ENCODE peak calls at places on chromosomes 4 and X, in four cellular contexts. Z, W, M and F are unnamed samples.

GRCh38 chr4:721261-722171 is 15.9 kb downstream of the PCGF3 start:
- DNase-seq in W (no peak), Z (no peak), M (no peak), F (no peak)

GRCh38 chrX:8319359-8319758 is 145.3 kb upstream of the VCX3B start:
- DNase-seq in W (peak; percentile 10), M (no peak), Z (no peak), F (no peak)

GRCh38 chr4:113951263-113951662 is 28.2 kb downstream of the ARSJ start:
- DNase-seq in Z (no peak), W (no peak), M (no peak), F (no peak)

GRCh38 chr4:15753786-15754185 is 24.3 kb upstream of the CD38 start:
- DNase-seq in W (no peak), M (no peak), Z (no peak), F (no peak)

GRCh38 chr4:149160370-149160769 is 655.3 kb downstream of the IQCM start:
- DNase-seq in M (no peak), Z (no peak), W (no peak), F (no peak)

GRCh38 chr4:7960790-7961655 is 21.4 kb upstream of the AFAP1 start:
- DNase-seq in W (no peak), Z (no peak), M (no peak), F (peak; percentile 80)

GRCh38 chr4:41213563-41214157 is 682 bp downstream of the APBB2 start:
- DNase-seq in M (no peak), Z (no peak), W (peak; percentile 50), F (no peak)

GRCh38 chrX:153933751-153934472 is 925 bp downstream of the NAA10 start:
- DNase-seq in M (no peak), Z (no peak), W (no peak), F (no peak)

GRCh38 chr4:10096201-10096975 is 20.2 kb downstream of the WDR1 start:
- DNase-seq in M (no peak), Z (no peak), W (no peak), F (peak; percentile 47)

GRCh38 chr4:156238171-156238570 is 284.5 kb upstream of the CTSO start:
- DNase-seq in Z (no peak), M (no peak), W (no peak), F (no peak)

GRCh38 chr4:106201373-106201772 is 114.6 kb downstream of the TBCK start:
- DNase-seq in Z (peak; percentile 7), W (no peak), M (no peak), F (no peak)

GRCh38 chr4:167606551-167606950 is 372.3 kb upstream of the SPOCK3 start:
- DNase-seq in Z (no peak), W (no peak), M (no peak), F (no peak)

GRCh38 chrX:9911479-9911878 is 55.7 kb upstream of the CLDN34 start:
- DNase-seq in W (no peak), Z (no peak), M (no peak), F (no peak)

GRCh38 chr4:27985522-27985921 is 1124.9 kb downstream of the STIM2 start:
- DNase-seq in Z (no peak), W (no peak), M (no peak), F (no peak)

GRCh38 chr4:6107114-6107791 is 89.0 kb upstream of the C4orf50 start:
- DNase-seq in W (no peak), Z (no peak), M (no peak), F (no peak)

GRCh38 chrX:11386001-11386523 is 92.8 kb downstream of the AMELX start:
- DNase-seq in Z (no peak), W (no peak), M (no peak), F (no peak)

GRCh38 chr4:7218686-7219085 is 26.3 kb downstream of the SORCS2 start:
- DNase-seq in M (no peak), W (no peak), Z (no peak), F (no peak)

GRCh38 chr4:81180916-81181315 is 34.1 kb downstream of the PRKG2 start:
- DNase-seq in W (no peak), M (no peak), Z (no peak), F (no peak)

GRCh38 chr4:1052231-1052671 is 40.8 kb downstream of the FGFRL1 start:
- DNase-seq in W (no peak), Z (no peak), M (no peak), F (no peak)

GRCh38 chrX:44937606-44938005 is 64.6 kb downstream of the KDM6A start:
- DNase-seq in W (no peak), M (no peak), Z (no peak), F (no peak)

GRCh38 chr4:85114526-85114925 is 148.0 kb upstream of the WDFY3 start:
- DNase-seq in Z (no peak), W (no peak), M (no peak), F (no peak)

GRCh38 chr4:158873795-158874359 is 105.1 kb downstream of the FNIP2 start:
- DNase-seq in M (no peak), W (no peak), Z (peak; percentile 5), F (peak; percentile 17)

GRCh38 chr4:11765849-11766453 is 337.3 kb upstream of the HS3ST1 start:
- DNase-seq in Z (peak; percentile 15), M (peak; percentile 17), W (peak; percentile 12), F (peak; percentile 0)

GRCh38 chr4:106287353-106287969 is 28.5 kb downstream of the TBCK start:
- DNase-seq in Z (peak; percentile 97), W (no peak), M (no peak), F (peak; percentile 1)

GRCh38 chrX:44975666-44976263 is 102.8 kb downstream of the KDM6A start:
- DNase-seq in M (no peak), Z (peak; percentile 50), W (no peak), F (no peak)

GRCh38 chr4:116016201-116016600 is 902.8 kb upstream of the NDST4 start:
- DNase-seq in M (no peak), W (no peak), Z (no peak), F (no peak)
- TF ChIP-seq JUN in M (no peak), W (no peak), Z (no peak), F (no peak)

DNA sequence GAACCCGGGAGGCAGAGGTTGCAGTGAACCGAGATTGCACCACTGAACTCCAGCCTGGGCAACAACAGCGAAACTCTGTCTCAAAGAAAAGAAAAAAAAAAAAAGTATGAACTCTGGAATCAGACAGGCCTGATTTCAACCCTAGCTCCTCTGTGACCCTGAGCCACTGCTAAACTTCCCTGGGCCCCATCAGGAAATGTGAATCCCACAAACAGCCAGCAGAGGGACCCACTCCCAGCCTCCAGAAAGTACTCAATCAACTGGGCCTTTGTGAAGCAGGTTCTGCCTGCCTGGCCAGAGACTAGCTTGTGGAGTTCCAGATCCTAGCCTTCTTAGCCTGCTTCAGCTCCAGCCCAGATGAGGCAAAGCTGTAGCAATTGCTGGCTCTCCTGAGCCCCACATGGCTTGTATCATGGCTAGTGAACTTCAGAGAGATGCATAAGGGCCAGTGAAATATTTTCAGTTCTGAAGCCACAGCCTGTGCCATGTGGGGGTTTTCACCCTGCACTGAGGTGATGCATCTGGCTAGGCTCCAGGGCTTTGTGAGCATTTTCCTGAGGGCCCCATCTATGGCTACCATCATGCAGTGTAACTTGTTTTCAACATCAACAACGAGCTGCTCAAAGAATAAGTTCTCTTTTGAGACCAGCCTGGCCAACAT is 7.2 kb upstream of the IDS start:
- DNase-seq in Z (peak; percentile 49), M (no peak), W (peak; percentile 48), F (peak; percentile 46)
- TF ChIP-seq JUN in Z (no peak), M (no peak), W (no peak), F (no peak)

DNA sequence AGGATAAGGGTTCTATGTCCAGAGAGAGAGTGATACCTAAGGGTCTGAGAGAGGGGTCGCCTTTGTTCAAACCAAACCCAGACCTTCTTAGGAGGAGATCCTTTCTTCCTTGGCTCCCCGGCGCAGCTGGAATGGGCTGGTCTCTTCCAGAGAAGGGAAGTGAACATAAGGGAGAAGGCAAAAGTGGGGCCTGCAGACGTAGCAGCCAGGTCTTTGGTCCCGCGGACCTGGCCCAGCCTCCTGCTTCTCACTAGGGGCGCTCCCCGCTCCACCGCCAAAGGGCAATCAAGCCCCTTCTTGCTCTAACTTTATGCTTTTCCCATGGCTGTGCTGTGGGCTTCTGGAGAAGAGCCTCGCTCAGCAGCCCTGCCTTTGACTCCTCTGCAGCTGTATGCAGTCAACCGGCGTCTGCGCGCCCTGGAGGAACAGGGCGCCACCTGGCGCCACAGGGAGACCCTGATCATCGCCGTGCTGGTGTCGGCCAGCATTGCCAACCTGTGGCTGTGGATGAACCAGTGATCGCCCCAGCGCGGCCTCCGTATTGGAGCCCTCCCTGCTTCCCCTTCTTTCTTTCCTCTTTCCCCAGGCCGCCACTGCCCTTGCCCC is 6.5 kb downstream of the FATE1 start:
- DNase-seq in M (peak; percentile 43), W (peak; percentile 71), Z (peak; percentile 7), F (peak; percentile 5)
- TF ChIP-seq JUN in M (no peak), W (no peak), Z (no peak), F (no peak)

DNA sequence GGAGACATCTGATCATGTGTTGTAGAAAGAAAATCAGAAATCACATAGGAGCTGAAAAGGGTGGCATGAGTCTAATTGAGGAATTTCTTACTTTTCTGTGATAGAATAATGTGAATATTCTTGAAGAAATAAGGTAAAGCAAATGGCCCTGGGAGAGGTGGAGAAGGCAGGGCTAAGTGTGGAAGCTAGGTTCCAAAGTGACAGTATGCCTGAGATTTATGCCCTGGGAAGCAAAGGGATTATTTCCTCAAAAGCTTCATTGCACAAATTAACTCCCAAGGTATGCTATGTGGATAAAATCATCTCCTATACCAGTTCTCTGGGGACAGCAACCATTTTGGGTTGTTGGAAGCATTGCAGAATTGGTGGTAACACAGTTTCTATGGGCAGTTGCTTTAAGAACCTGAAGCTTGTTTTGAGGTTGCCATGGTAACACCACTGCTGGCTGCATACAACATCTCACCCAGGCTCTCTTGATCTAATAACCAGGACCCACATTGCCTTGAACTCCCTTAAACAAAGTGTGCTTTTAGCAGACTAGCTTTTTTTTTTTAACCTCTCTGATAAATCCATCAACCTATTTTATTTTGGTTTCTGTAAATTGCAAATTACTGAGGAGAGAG is 21.0 kb downstream of the MAOA start:
- DNase-seq in M (no peak), Z (peak; percentile 77), W (no peak), F (peak; percentile 58)
- TF ChIP-seq JUN in M (no peak), Z (no peak), W (no peak), F (no peak)

GRCh38 chr4:112516076-112516385 is at the start of gene NEUROG2:
- DNase-seq in M (no peak), W (peak; percentile 13), Z (no peak), F (no peak)

GRCh38 chr4:112515278-112516075 is 503 bp downstream of the NEUROG2 start:
- DNase-seq in W (peak; percentile 57), Z (no peak), M (no peak), F (peak; percentile 27)

GRCh38 chr4:112516401-112517066 is 554 bp upstream of the NEUROG2 start:
- DNase-seq in W (peak; percentile 73), M (no peak), Z (no peak), F (no peak)

GRCh38 chr4:112514449-112515277 is 1.3 kb downstream of the NEUROG2 start:
- DNase-seq in W (peak; percentile 60), Z (no peak), M (no peak), F (peak; percentile 21)

GRCh38 chr4:112514079-112514448 is 1.9 kb downstream of the NEUROG2 start:
- DNase-seq in M (no peak), Z (no peak), W (no peak), F (no peak)
- TF ChIP-seq JUN in M (no peak), Z (no peak), W (no peak), F (no peak)

DNA sequence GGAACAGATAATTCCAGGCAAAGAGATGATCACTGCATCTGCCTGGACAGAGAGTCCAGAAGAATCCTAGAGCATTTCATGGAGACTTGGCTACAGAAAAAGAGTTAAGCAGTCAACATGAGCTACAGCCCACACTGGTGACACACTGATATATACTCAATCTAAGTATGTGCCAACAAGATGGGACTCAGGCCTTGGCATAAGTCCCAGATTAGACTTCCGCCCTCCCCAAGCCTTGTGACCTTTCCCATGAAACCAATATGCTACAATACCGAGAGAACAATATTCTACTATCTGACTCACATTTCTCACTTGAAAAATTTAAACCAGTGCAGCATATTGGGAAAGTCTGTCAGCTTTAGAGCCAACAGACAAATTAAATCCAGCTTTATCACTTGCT is 65.7 kb upstream of the SLITRK2 start:
- DNase-seq in W (no peak), M (no peak), Z (no peak), F (no peak)
- TF ChIP-seq JUN in W (no peak), M (no peak), Z (no peak), F (no peak)